ENCODE peak calls at places on chromosome 5, in four cellular contexts. I, V, R and C are unnamed samples.

GRCh38 chr5:133797167-133797566 is 171.3 kb downstream of the C5orf15 start:
- DNase-seq in I (no peak), V (no peak), R (no peak), C (no peak)

GRCh38 chr5:38590846-38591245 is 34.4 kb upstream of the LIFR start:
- DNase-seq in I (no peak), V (no peak), R (no peak), C (no peak)

GRCh38 chr5:150317048-150318003 is 14.6 kb upstream of the ARSI start:
- DNase-seq in I (no peak), V (peak), R (no peak), C (no peak)

GRCh38 chr5:89417990-89418820 is 535.2 kb upstream of the MEF2C start:
- DNase-seq in I (no peak), V (no peak), R (no peak), C (no peak)

GRCh38 chr5:94793816-94794198 is 175.3 kb downstream of the SLF1 start:
- DNase-seq in I (no peak), V (no peak), R (no peak), C (no peak)

GRCh38 chr5:1729641-1730486 is 69.8 kb downstream of the MRPL36 start:
- DNase-seq in I (no peak), V (no peak), R (no peak), C (no peak)

GRCh38 chr5:116037236-116037822 is 5.1 kb downstream of the ARL14EPL start:
- DNase-seq in I (no peak), V (no peak), R (no peak), C (no peak)

GRCh38 chr5:127723571-127723970 is 20.4 kb downstream of the CCDC192 start:
- DNase-seq in I (no peak), V (no peak), R (no peak), C (no peak)

GRCh38 chr5:67360047-67360446 is 163.4 kb upstream of the CD180 start:
- DNase-seq in I (no peak), V (no peak), R (no peak), C (no peak)

GRCh38 chr5:127092690-127093089 is 19.4 kb upstream of the C5orf63 start:
- DNase-seq in I (no peak), V (no peak), R (no peak), C (no peak)

GRCh38 chr5:150291388-150292385 is 2.1 kb upstream of the CAMK2A start:
- DNase-seq in I (no peak), V (no peak), R (no peak), C (no peak)

GRCh38 chr5:54883374-54884194 is 101.8 kb downstream of the ESM1 start:
- DNase-seq in I (peak), V (no peak), R (no peak), C (no peak)

GRCh38 chr5:51382759-51383493 is at the start of gene ISL1:
- DNase-seq in I (no peak), V (no peak), R (peak), C (peak)

GRCh38 chr5:33180900-33181299 is 259.9 kb upstream of the TARS1 start:
- DNase-seq in I (no peak), V (no peak), R (peak), C (no peak)

GRCh38 chr5:150645070-150645700 is 4.7 kb downstream of the SYNPO start:
- DNase-seq in I (no peak), V (no peak), R (no peak), C (no peak)

GRCh38 chr5:134026521-134027202 is 21.9 kb upstream of the VDAC1 start:
- DNase-seq in I (peak), V (peak), R (peak), C (peak)

GRCh38 chr5:124948754-124949275 is 202.4 kb upstream of the ZNF608 start:
- DNase-seq in I (no peak), V (no peak), R (no peak), C (no peak)

GRCh38 chr5:105506692-105507277 is 1944.2 kb upstream of the NUDT12 start:
- DNase-seq in I (no peak), V (peak), R (peak), C (peak)

GRCh38 chr5:78497573-78498533 is 137.4 kb downstream of the SCAMP1 start:
- DNase-seq in I (no peak), V (no peak), R (no peak), C (no peak)

GRCh38 chr5:41097642-41098041 is 26.5 kb upstream of the MROH2B start:
- DNase-seq in I (no peak), V (no peak), R (no peak), C (no peak)

GRCh38 chr5:158819840-158820620 is 279.7 kb downstream of the EBF1 start:
- DNase-seq in I (no peak), V (no peak), R (no peak), C (no peak)

GRCh38 chr5:81265101-81265500 is 32.0 kb downstream of the CKMT2 start:
- DNase-seq in I (no peak), V (no peak), R (no peak), C (no peak)

GRCh38 chr5:151095341-151096000 is 14.6 kb upstream of the TNIP1 start:
- DNase-seq in I (no peak), V (no peak), R (no peak), C (no peak)

GRCh38 chr5:109281136-109281690 is 128.6 kb downstream of the PJA2 start:
- DNase-seq in I (no peak), V (no peak), R (no peak), C (no peak)

GRCh38 chr5:115639377-115639776 is 13.5 kb upstream of the TMED7 start:
- DNase-seq in I (no peak), V (no peak), R (no peak), C (no peak)

GRCh38 chr5:72510610-72511121 is 3.5 kb upstream of the ZNF366 start:
- DNase-seq in I (no peak), V (no peak), R (no peak), C (no peak)

GRCh38 chr5:37840036-37840909 is at the start of gene GDNF:
- DNase-seq in I (no peak), V (peak), R (no peak), C (peak)

GRCh38 chr5:143262393-143263174 is 140.9 kb downstream of the NR3C1 start:
- DNase-seq in I (no peak), V (peak), R (no peak), C (no peak)

GRCh38 chr5:148179234-148179824 is 11.0 kb downstream of the SPINK14 start:
- DNase-seq in I (no peak), V (peak), R (peak), C (peak)

GRCh38 chr5:132465095-132465707 is 25.4 kb downstream of the IRF1 start:
- DNase-seq in I (no peak), V (no peak), R (no peak), C (no peak)

GRCh38 chr5:132497488-132497997 is 7.0 kb upstream of the IRF1 start:
- DNase-seq in I (no peak), V (no peak), R (no peak), C (no peak)

GRCh38 chr5:157388148-157388547 is 71.9 kb upstream of the NIPAL4 start:
- DNase-seq in I (no peak), V (no peak), R (no peak), C (no peak)

GRCh38 chr5:157387164-157387563 is 72.8 kb upstream of the NIPAL4 start:
- DNase-seq in I (no peak), V (peak), R (no peak), C (no peak)

GRCh38 chr5:157387683-157388093 is 72.3 kb upstream of the NIPAL4 start:
- DNase-seq in I (no peak), V (peak), R (no peak), C (no peak)

GRCh38 chr5:157383151-157383810 is 76.7 kb upstream of the NIPAL4 start:
- DNase-seq in I (no peak), V (no peak), R (no peak), C (no peak)

DNA sequence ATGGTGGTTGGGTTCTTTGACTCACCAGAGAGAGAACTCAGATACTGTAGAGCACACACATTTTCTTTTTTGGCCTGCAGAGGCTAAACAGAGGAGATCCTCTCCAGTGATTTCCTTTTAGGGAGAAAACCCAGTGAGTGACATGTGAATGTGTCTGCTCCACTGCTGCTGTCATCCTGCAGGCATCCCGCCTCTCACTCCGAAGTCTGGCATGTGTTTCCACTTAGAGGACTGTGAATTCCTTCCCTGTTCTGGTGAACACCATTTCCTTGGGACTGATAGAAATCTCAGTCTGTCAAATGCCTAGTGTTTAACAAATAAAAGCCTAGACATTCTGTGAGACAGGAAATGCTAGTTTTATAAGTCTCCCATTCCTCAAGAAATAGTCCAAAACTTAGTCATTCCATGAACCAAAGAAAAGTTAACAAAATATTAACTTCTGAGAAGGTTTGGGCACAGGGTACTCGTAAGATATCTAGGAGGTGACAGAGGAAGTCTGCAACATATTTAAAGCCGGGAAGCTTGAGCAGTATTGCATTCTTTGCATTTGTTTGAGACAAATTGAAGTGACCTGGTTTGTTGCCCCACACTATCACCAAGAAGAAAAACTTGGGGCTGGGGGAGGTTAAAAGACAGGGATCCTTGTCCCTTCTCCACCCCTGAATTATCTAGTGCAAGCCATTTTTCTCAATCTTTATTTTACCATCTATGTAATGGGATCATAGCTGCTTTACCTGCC is 74.9 kb upstream of the NIPAL4 start:
- DNase-seq in I (peak), V (no peak), R (peak), C (no peak)
- TF ChIP-seq SUZ12 in I (no peak), V (no peak), R (no peak), C (no peak)

GRCh38 chr5:96651948-96652753 is 10.0 kb upstream of the CAST start:
- DNase-seq in I (no peak), V (no peak), R (no peak), C (peak)
- TF ChIP-seq SUZ12 in I (no peak), V (no peak), R (no peak), C (no peak)

GRCh38 chr5:160233215-160233614 is 3.9 kb downstream of the FABP6 start:
- DNase-seq in I (no peak), V (no peak), R (no peak), C (no peak)
- TF ChIP-seq SUZ12 in I (no peak), V (no peak), R (no peak), C (no peak)

GRCh38 chr5:2889946-2890475 is 138.5 kb upstream of the IRX2 start:
- DNase-seq in I (no peak), V (no peak), R (no peak), C (no peak)

GRCh38 chr5:2894347-2895135 is 143.1 kb upstream of the IRX2 start:
- DNase-seq in I (no peak), V (no peak), R (no peak), C (no peak)

GRCh38 chr5:2888520-2889060 is 137.1 kb upstream of the IRX2 start:
- DNase-seq in I (no peak), V (no peak), R (no peak), C (no peak)

GRCh38 chr5:2892601-2893000 is 141.1 kb upstream of the IRX2 start:
- DNase-seq in I (no peak), V (no peak), R (no peak), C (no peak)

DNA sequence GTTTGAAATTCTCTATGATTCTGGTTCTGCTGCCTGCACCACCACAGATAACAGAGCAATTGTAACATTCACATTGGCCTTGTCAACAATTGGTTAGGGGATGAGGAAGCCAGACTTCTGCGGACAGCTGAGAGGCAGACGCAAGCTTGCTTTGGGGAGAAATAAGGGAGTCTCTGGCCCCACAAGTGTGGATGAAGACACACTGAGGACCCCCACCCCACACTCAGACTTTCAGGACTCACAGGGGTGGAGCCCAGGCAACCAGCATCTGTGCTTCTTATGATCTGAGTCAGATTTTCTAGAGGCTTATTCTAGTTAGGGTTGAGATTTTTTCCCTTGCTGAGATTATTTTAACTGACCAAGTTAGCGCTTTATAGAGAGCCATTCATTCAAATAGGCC is 140.3 kb upstream of the IRX2 start:
- DNase-seq in I (no peak), V (no peak), R (no peak), C (no peak)
- TF ChIP-seq SUZ12 in I (no peak), V (no peak), R (no peak), C (no peak)

GRCh38 chr5:141772281-141772680 is 90.3 kb upstream of the ARAP3 start:
- DNase-seq in I (no peak), V (no peak), R (no peak), C (no peak)
- TF ChIP-seq SUZ12 in I (no peak), V (no peak), R (no peak), C (no peak)